ENCODE peak calls at places on chromosomes 1 and 21, in five cellular contexts. N, K, T, J and Q are unnamed samples.

GRCh38 chr1:40760984-40761383 is 22.6 kb upstream of the KCNQ4 start:
- DNase-seq in J (no peak), K (no peak), T (no peak), N (no peak), Q (no peak)

GRCh38 chr1:174158767-174159252 is 510 bp upstream of the RABGAP1L start:
- DNase-seq in N (no peak), K (no peak), J (no peak), T (no peak), Q (no peak)

GRCh38 chr21:42496839-42497202 is 797 bp upstream of the RSPH1 start:
- DNase-seq in K (no peak), T (peak), J (no peak), N (no peak), Q (peak)

GRCh38 chr1:104648269-104648691 is 898.6 kb downstream of the AMY1C start:
- DNase-seq in T (peak), N (no peak), J (no peak), K (no peak), Q (peak)

GRCh38 chr1:211944733-211945500 is 90.4 kb downstream of the INTS7 start:
- DNase-seq in N (no peak), K (no peak), J (no peak), T (peak), Q (peak)

GRCh38 chr1:175318633-175319032 is 126.1 kb upstream of the KIAA0040 start:
- DNase-seq in K (no peak), J (no peak), T (no peak), N (no peak), Q (no peak)

GRCh38 chr1:246947255-246947654 is 15.5 kb upstream of the AHCTF1 start:
- DNase-seq in K (peak), J (no peak), T (no peak), N (no peak), Q (peak)

GRCh38 chr1:231986631-231987291 is 360.2 kb downstream of the DISC1 start:
- DNase-seq in J (no peak), K (no peak), T (no peak), N (no peak), Q (peak)

GRCh38 chr21:17512245-17513213 is at the start of gene CXADR:
- DNase-seq in N (peak), K (peak), J (peak), T (peak), Q (peak)

GRCh38 chr1:234169161-234169849 is 204.0 kb upstream of the COA6 start:
- DNase-seq in K (no peak), J (no peak), N (no peak), T (no peak), Q (no peak)

GRCh38 chr1:168763031-168763430 is 34.0 kb upstream of the DPT start:
- DNase-seq in J (no peak), N (no peak), K (no peak), T (no peak), Q (no peak)

GRCh38 chr1:183126528-183126927 is 59.5 kb upstream of the LAMC2 start:
- DNase-seq in J (no peak), T (no peak), K (no peak), N (no peak), Q (peak)

GRCh38 chr1:86704972-86705632 is 726 bp downstream of the SH3GLB1 start:
- DNase-seq in N (no peak), T (peak), J (peak), K (peak), Q (peak)

GRCh38 chr1:43446881-43447835 is 6.6 kb downstream of the HYI start:
- DNase-seq in N (no peak), J (no peak), T (no peak), K (no peak), Q (no peak)

GRCh38 chr1:19448491-19449439 is 36.6 kb downstream of the CAPZB start:
- DNase-seq in N (no peak), J (no peak), T (peak), K (no peak), Q (peak)

GRCh38 chr1:191866155-191866554 is 292.1 kb upstream of the RGS18 start:
- DNase-seq in K (no peak), J (no peak), N (no peak), T (no peak), Q (no peak)

GRCh38 chr21:14064296-14064645 is 146.5 kb downstream of the LIPI start:
- DNase-seq in J (peak), N (no peak), T (no peak), K (no peak), Q (no peak)

GRCh38 chr1:71089536-71090270 is 8.9 kb upstream of the ZRANB2 start:
- DNase-seq in J (no peak), K (no peak), T (no peak), N (no peak), Q (peak)

GRCh38 chr1:155882766-155883165 is 23.4 kb downstream of the SYT11 start:
- DNase-seq in N (no peak), J (no peak), T (no peak), K (no peak), Q (no peak)

GRCh38 chr1:160739098-160739511 is at the start of gene SLAMF7:
- DNase-seq in K (no peak), J (no peak), N (no peak), T (no peak), Q (peak)

GRCh38 chr1:61165402-61165801 is 83.0 kb downstream of the NFIA start:
- DNase-seq in T (no peak), N (no peak), K (no peak), J (no peak), Q (no peak)

GRCh38 chr1:155981266-155982088 is 3.1 kb upstream of the ARHGEF2 start:
- DNase-seq in J (no peak), K (no peak), N (no peak), T (peak), Q (peak)

GRCh38 chr1:236280438-236281285 is 1.1 kb downstream of the ERO1B start:
- DNase-seq in T (peak), J (no peak), N (no peak), K (no peak), Q (peak)

GRCh38 chr1:234276389-234276788 is 96.9 kb upstream of the COA6 start:
- DNase-seq in T (no peak), N (no peak), J (no peak), K (no peak), Q (no peak)

GRCh38 chr21:29104239-29104708 is 26.2 kb upstream of the MAP3K7CL start:
- DNase-seq in N (no peak), J (no peak), T (peak), K (no peak), Q (peak)

GRCh38 chr1:42952353-42953001 is 6.2 kb downstream of the SLC2A1 start:
- DNase-seq in J (no peak), T (peak), K (no peak), N (no peak), Q (peak)

GRCh38 chr1:158285756-158286241 is 3.9 kb upstream of the CD1C start:
- DNase-seq in T (peak), K (no peak), J (no peak), N (no peak), Q (no peak)